ENCODE peak calls at places on chromosomes 5 and 9, in eight cellular contexts. S, T, P, E, X, N, A and I are unnamed samples.

GRCh38 chr9:107243757-107244156 is 39.3 kb upstream of the RAD23B start:
- DNase-seq in E (peak), X (peak), P (peak), A (no peak), T (no peak), S (peak), N (no peak), I (no peak)

GRCh38 chr5:60360355-60360754 is 339.6 kb downstream of the DEPDC1B start:
- DNase-seq in X (no peak), E (no peak), N (no peak), A (no peak), T (no peak), P (no peak), S (no peak), I (no peak)

GRCh38 chr9:68822596-68823165 is 117.6 kb downstream of the PIP5K1B start:
- DNase-seq in T (peak), P (peak), N (peak), E (peak), X (no peak), A (no peak), S (no peak), I (no peak)

GRCh38 chr9:805151-805550 is 36.3 kb upstream of the DMRT1 start:
- DNase-seq in P (no peak), X (no peak), T (no peak), A (no peak), N (no peak), S (no peak), E (no peak), I (no peak)

GRCh38 chr9:92774274-92774673 is 9.6 kb upstream of the BICD2 start:
- DNase-seq in X (peak), P (no peak), A (no peak), S (no peak), E (no peak), T (no peak), N (peak), I (no peak)

GRCh38 chr5:169164481-169164925 is 136.4 kb downstream of the SLIT3 start:
- DNase-seq in N (peak), P (peak), T (no peak), X (no peak), S (no peak), A (no peak), E (no peak), I (no peak)

GRCh38 chr9:77927265-77927664 is 104.3 kb downstream of the GNAQ start:
- DNase-seq in P (no peak), E (no peak), S (no peak), X (peak), A (no peak), T (no peak), N (peak), I (no peak)

GRCh38 chr5:119078870-119079269 is 8.0 kb downstream of the DMXL1 start:
- DNase-seq in P (no peak), T (no peak), E (no peak), X (no peak), S (no peak), N (peak), A (no peak), I (no peak)

GRCh38 chr9:131813116-131813515 is 73.2 kb upstream of the RAPGEF1 start:
- DNase-seq in X (peak), P (no peak), S (no peak), E (no peak), T (no peak), N (no peak), A (no peak), I (no peak)

GRCh38 chr9:34218452-34218851 is 39.6 kb downstream of the UBAP1 start:
- DNase-seq in T (no peak), S (no peak), N (no peak), X (no peak), A (no peak), E (no peak), P (no peak), I (no peak)

GRCh38 chr5:177124486-177124991 is 9.0 kb upstream of the NSD1 start:
- DNase-seq in A (peak), P (no peak), N (no peak), T (no peak), S (no peak), X (no peak), E (no peak), I (no peak)

DNA sequence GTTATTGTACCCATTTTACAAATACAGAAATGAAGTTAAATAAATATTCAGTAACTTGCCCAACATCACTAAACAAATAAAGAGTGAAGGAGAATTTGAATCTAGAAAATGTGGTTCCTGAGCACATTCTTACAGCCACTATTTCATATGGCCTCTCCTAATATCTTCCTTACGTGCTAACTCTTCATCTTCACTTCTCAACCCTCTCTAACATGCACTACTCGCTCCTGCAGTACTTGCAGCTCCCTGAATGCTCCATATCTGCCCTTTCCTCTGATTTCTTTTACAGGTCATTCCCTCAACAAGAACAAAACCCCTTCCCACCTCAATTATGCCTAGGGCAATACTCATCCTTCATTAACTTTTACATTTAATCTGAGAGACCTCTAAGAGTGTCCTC is 711.5 kb downstream of the CETN3 start:
- DNase-seq in N (no peak), T (no peak), A (no peak), P (no peak), S (no peak), X (no peak), E (no peak), I (no peak)
- H3K27ac ChIP-seq in N (no peak), T (no peak), A (no peak), P (no peak), S (no peak), X (no peak), E (no peak), I (no peak)

GRCh38 chr9:84677080-84677479 is 7.6 kb downstream of the NTRK2 start:
- DNase-seq in T (no peak), S (no peak), X (no peak), P (no peak), E (no peak), N (no peak), A (no peak), I (no peak)
- H3K4me3 ChIP-seq in T (no peak), S (no peak), X (no peak), P (no peak), E (no peak), N (no peak), A (no peak), I (no peak)

GRCh38 chr9:36866840-36867239 is 167.2 kb downstream of the PAX5 start:
- DNase-seq in N (no peak), E (no peak), A (peak), P (no peak), S (no peak), X (no peak), T (no peak), I (no peak)
- TF ChIP-seq CTCF in N (no peak), E (no peak), A (no peak), P (no peak), S (no peak), X (no peak), T (no peak), I (no peak)

DNA sequence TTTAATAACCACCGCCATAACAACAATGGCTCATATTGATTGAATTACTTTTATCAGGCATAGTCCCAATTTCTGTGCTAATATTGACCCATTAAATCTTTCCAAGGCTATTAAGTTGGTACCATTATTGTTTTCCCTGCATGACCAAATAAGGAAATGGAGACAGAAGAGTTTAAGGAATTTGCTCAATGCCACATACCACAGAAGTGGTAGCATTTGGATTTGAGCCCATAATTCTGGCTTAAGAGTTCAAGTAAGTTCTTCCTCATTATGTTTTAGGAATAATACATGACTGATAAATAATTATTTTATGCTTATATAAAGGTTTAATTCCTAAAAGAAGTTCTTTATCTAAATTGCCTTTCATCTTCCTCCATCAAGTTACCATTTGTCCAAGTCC is 43.4 kb upstream of the HAPLN1 start:
- DNase-seq in S (no peak), T (no peak), X (no peak), E (no peak), N (peak), P (no peak), A (no peak), I (no peak)
- H3K27ac ChIP-seq in S (no peak), T (no peak), X (no peak), E (no peak), N (no peak), P (no peak), A (no peak), I (no peak)

GRCh38 chr5:95725071-95725820 is 5.9 kb upstream of the RHOBTB3 start:
- DNase-seq in S (no peak), P (no peak), E (peak), T (no peak), N (no peak), X (no peak), A (no peak), I (no peak)

GRCh38 chr5:95728494-95729114 is 2.5 kb upstream of the RHOBTB3 start:
- DNase-seq in S (no peak), X (no peak), P (no peak), T (no peak), E (peak), N (peak), A (no peak), I (no peak)

GRCh38 chr5:95727764-95728191 is 3.4 kb upstream of the RHOBTB3 start:
- DNase-seq in E (peak), T (no peak), X (peak), N (peak), A (no peak), S (no peak), P (no peak), I (no peak)

GRCh38 chr5:95725937-95726810 is 5.0 kb upstream of the RHOBTB3 start:
- DNase-seq in T (no peak), N (peak), A (no peak), E (no peak), S (no peak), P (no peak), X (peak), I (no peak)

GRCh38 chr5:95726811-95727763 is 4.0 kb upstream of the RHOBTB3 start:
- DNase-seq in A (no peak), P (no peak), N (peak), X (no peak), T (no peak), S (no peak), E (no peak), I (no peak)
- H3K4me3 ChIP-seq in A (no peak), P (no peak), N (no peak), X (no peak), T (no peak), S (no peak), E (no peak), I (no peak)

DNA sequence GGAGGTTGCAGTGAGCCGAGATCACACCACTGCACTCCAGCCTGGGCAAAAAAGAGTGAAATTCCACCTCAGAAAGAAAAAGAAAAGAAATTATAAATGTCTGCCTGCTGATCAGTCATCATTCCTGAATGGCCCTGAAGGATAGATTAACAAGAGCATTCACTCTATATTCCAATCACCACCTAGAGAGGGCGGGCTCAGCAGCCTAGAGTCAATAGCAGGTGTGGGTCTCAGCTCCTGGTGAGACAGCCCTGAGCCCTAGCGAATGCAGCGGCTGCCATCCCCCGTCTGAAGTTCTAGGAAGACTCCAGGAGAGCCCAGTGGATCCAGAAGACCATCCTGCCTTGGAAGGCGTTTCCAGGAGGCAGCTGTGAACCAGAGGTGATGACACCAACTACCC is 12.0 kb downstream of the FBP1 start:
- DNase-seq in T (no peak), S (no peak), P (no peak), A (no peak), X (no peak), N (no peak), E (no peak), I (no peak)
- TF ChIP-seq CTCF in T (no peak), S (no peak), P (no peak), A (no peak), X (no peak), N (no peak), E (no peak), I (no peak)

GRCh38 chr9:70488098-70488792 is 73.8 kb upstream of the KLF9 start:
- DNase-seq in A (no peak), X (no peak), E (no peak), P (no peak), N (no peak), S (no peak), T (no peak), I (no peak)
- H3K27ac ChIP-seq in A (no peak), X (no peak), E (no peak), P (peak), N (no peak), S (no peak), T (peak), I (peak)

DNA sequence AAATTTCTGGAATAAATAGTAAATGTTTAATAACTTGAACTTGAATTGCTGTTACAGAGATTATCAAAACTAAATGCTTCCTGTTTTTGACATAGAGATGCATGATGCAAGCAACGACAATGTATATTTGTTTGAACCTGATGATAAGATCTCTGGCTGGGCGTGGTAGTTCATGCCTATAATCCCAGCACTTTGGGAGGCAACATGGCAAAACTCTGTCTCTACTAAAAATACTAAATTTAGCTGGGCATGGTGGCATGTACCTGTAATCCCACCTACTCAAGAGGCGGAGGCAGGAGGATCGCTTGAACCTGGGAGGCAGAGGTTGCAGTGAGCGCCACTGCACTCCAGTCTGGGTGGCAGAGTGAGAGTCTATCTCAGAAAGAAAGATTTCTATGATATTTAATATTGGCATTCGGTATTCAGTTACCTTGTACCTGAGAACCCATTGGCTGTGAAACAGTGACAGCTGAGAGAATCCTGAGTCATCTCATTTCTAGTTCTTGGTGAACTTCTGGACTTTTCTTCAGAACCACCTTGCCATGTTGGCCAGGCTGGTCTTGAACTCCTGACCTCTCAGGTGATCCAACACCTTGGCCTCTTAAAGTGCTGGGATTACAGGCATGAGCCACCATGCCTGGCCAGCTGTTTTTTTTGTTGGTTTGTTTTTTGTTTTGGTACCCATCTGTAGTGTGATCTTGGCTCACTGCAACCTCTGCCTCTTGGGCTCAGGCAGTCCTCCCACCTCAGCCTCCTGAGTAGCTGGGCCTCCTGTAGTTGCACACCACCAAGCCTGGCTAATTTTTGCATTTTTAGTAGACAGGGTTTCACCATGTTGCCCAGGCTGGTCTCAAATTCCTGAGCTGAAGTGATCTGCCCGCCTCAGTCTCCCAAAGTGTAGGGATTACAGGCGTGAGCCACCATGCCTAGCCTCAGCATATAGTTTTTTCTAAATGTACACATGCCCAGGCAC is 10.0 kb upstream of the FGF18 start:
- DNase-seq in A (no peak), T (no peak), X (no peak), E (peak), P (no peak), S (no peak), N (no peak), I (no peak)
- H3K4me3 ChIP-seq in A (no peak), T (no peak), X (no peak), E (no peak), P (no peak), S (no peak), N (no peak), I (no peak)

GRCh38 chr9:23005061-23005690 is 558.6 kb downstream of the DMRTA1 start:
- DNase-seq in A (no peak), E (no peak), X (no peak), P (no peak), S (no peak), T (no peak), N (no peak), I (no peak)

GRCh38 chr9:23011669-23012068 is 565.0 kb downstream of the DMRTA1 start:
- DNase-seq in A (no peak), X (no peak), N (no peak), P (no peak), S (no peak), E (no peak), T (no peak), I (no peak)

DNA sequence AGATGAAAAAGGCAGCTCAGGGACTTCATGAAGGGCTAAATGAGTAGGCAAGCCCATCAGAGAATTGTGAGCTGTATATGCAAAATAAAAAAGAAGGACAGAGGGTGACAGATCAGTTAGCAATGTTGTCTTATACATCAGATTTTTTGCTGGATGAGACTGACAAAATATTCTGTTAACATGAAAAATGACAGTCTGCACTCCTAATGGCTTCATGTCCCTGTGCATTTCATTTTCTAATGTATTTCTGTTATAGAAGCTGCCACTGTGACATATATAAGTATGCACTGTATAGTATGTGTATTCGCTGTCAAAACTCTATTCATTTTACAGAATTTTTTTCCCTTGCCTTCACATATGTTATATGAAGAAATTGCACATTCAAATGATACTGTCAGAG is 559.5 kb downstream of the DMRTA1 start:
- DNase-seq in E (no peak), A (no peak), N (no peak), S (no peak), X (no peak), T (no peak), P (no peak), I (no peak)
- TF ChIP-seq CTCF in E (no peak), A (no peak), N (no peak), S (no peak), X (no peak), T (no peak), P (no peak), I (no peak)

DNA sequence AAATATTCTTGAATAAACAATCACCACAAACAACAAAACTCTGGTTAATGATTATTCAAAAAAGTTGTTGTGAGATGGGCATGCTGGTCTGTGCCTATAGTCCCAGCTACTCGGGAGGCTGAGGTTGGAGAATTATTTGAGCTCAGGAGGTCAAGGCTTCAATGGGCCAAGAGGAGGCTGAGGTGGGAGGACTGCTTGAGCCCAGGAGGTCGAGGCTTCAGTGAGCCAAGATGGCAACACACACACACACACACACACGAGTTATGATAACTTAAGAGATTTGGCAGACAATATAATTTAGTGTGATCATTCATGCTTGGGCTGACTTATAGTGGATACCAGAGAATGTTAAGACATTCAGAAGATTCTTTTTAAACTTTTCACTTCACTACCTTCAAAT is 14.9 kb downstream of the LYSMD3 start:
- DNase-seq in A (no peak), X (no peak), N (no peak), P (no peak), S (no peak), T (no peak), E (no peak), I (no peak)
- H3K27ac ChIP-seq in A (no peak), X (no peak), N (no peak), P (no peak), S (no peak), T (no peak), E (no peak), I (no peak)